ENCODE peak calls at places on chromosomes 7 and 10, in four cellular contexts. N is GM12878, T is K562, Y is HepG2. X is an unnamed sample.

GRCh38 chr10:13222151-13222550 is 12.0 kb downstream of the UCMA start:
- DNase-seq in N (no peak), T (no peak), Y (no peak), X (no peak)

GRCh38 chr7:31029674-31030073 is 22.4 kb upstream of the ADCYAP1R1 start:
- DNase-seq in Y (no peak), N (no peak), T (no peak), X (no peak)

GRCh38 chr7:98946389-98946788 is 68.1 kb downstream of the TRRAP start:
- DNase-seq in N (no peak), T (no peak), Y (no peak), X (no peak)

GRCh38 chr10:93749218-93749799 is 8.4 kb upstream of the LGI1 start:
- DNase-seq in Y (no peak), N (no peak), T (no peak), X (no peak)

GRCh38 chr10:61643316-61643751 is 19.4 kb upstream of the CABCOCO1 start:
- DNase-seq in T (no peak), Y (no peak), N (no peak), X (no peak)

GRCh38 chr10:61000769-61001730 is 57.1 kb upstream of the RHOBTB1 start:
- DNase-seq in N (no peak), Y (peak), T (peak), X (peak)

GRCh38 chr10:58782876-58783859 is 270.5 kb downstream of the BICC1 start:
- DNase-seq in Y (no peak), N (no peak), T (no peak), X (no peak)

GRCh38 chr10:32577448-32577847 is 131.5 kb downstream of the CCDC7 start:
- DNase-seq in T (no peak), Y (no peak), N (no peak), X (no peak)

GRCh38 chr10:125149278-125150047 is 10.9 kb downstream of the CTBP2 start:
- DNase-seq in N (no peak), T (no peak), Y (no peak), X (peak)

GRCh38 chr7:2622869-2623697 is 8.7 kb upstream of the TTYH3 start:
- DNase-seq in Y (peak), N (no peak), T (no peak), X (no peak)

GRCh38 chr10:68121862-68122261 is 12.6 kb downstream of the MYPN start:
- DNase-seq in Y (no peak), T (no peak), N (no peak), X (no peak)

GRCh38 chr10:88395677-88396076 is 187.4 kb downstream of the RNLS start:
- DNase-seq in N (no peak), Y (no peak), T (no peak), X (no peak)
- TF ChIP-seq CHD4 in N (no peak), Y (no peak), T (no peak), X (no peak)

GRCh38 chr7:22670422-22670815 is 56.6 kb upstream of the IL6 start:
- DNase-seq in N (no peak), T (no peak), Y (no peak), X (no peak)

GRCh38 chr7:22667187-22667561 is 59.8 kb upstream of the IL6 start:
- DNase-seq in Y (no peak), N (no peak), T (no peak), X (no peak)

GRCh38 chr7:22667562-22668239 is 59.3 kb upstream of the IL6 start:
- DNase-seq in N (no peak), T (no peak), Y (no peak), X (peak)

GRCh38 chr7:22669692-22670421 is 57.1 kb upstream of the IL6 start:
- DNase-seq in N (no peak), T (no peak), Y (no peak), X (no peak)

GRCh38 chr7:22668971-22669401 is 58.0 kb upstream of the IL6 start:
- DNase-seq in T (no peak), Y (no peak), N (no peak), X (no peak)
- TF ChIP-seq BHLHE40 in T (no peak), Y (no peak), N (no peak), X (no peak)

DNA sequence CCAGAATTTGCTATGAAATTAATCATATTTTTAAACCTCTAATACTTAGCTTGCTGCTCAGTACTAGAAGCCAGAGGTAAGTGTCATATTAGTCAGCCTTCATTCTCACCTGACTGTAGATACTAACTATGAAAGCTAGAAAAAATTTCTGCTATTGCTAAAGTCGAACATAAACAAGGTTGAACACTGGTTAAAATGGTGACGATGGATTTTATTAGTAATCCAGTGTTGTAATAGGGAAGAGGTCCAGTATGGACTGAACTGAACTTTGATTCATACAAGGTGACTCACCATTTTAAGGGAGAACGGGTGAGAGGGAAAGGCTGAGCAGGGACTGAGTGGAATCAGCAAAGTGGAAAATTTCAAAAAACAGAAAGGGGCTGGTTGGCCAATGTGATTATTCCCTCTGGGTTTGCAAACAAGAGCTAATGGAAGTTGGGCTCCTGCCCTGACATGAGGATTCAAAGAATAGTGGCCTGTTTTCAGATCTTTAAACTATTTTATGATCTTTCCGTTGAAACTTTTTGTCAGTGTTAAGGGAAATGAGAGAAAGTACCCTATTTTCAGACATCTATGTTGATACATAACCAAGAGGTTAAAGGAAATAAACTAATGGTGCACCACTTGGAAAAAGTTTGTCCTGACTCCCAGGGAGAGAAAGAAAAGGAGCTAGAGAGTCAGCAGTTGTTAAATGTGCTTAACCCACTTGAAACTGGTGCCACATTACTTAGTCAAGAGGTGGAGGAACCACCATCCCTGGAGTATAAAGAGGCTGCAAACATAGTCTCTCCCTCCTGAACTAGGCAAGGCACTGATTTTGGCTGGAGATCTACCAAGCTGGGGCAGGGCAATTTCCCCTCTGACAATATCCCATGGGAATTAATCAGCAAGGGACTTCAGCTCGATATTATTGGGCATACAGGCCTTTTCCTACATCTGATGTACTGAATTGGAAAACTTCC is 15.3 kb upstream of the AKR1C1 start:
- DNase-seq in Y (peak), N (no peak), T (no peak), X (peak)
- TF ChIP-seq CHD4 in Y (peak), N (no peak), T (no peak), X (no peak)

DNA sequence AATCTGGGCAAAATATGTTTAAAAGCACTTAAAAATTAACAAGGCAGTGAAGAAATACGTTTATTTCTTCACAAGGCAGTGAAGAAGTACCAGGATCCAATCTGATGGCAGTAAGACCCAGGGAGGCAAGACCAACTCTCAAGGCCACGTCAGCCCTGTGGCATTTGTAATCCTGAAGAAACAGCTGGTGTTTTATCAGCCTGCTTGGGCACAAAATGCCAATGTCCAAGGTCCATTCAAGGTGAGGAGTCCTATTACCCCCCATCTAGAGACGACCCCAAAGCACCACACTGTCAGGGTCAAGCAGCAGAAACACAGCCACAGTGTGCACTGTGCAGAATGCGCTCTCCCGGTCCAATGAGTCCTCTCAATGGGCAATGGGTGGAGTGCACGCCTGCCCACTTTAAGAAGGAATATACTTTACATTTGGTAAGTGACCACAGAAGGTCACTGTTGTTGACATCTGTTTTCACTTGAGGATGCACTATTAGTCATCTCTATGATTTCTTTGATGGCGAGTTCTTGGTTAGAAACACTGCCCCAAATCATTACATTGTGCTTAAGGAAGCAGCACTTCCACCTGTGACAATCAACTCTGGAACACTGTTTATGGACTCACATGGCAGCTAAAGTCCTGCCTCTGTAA is 12.8 kb downstream of the CPXM2 start:
- DNase-seq in Y (no peak), T (no peak), N (no peak), X (no peak)
- TF ChIP-seq BHLHE40 in Y (no peak), T (no peak), N (no peak), X (no peak)

GRCh38 chr7:15399446-15399845 is 162.4 kb downstream of the AGMO start:
- DNase-seq in Y (no peak), T (no peak), N (no peak), X (no peak)
- TF ChIP-seq CHD4 in Y (no peak), T (no peak), N (no peak), X (no peak)

GRCh38 chr7:100675581-100676350 is 2.2 kb downstream of the GNB2 start:
- DNase-seq in T (peak), Y (no peak), N (peak), X (no peak)

GRCh38 chr7:100671353-100672327 is 1.9 kb upstream of the GNB2 start:
- DNase-seq in N (no peak), Y (no peak), T (no peak), X (no peak)

GRCh38 chr7:100674441-100675407 is 1.2 kb downstream of the GNB2 start:
- DNase-seq in Y (no peak), N (no peak), T (no peak), X (no peak)

GRCh38 chr7:100673302-100673941 is at the start of gene GNB2:
- DNase-seq in Y (peak), T (peak), N (peak), X (peak)

DNA sequence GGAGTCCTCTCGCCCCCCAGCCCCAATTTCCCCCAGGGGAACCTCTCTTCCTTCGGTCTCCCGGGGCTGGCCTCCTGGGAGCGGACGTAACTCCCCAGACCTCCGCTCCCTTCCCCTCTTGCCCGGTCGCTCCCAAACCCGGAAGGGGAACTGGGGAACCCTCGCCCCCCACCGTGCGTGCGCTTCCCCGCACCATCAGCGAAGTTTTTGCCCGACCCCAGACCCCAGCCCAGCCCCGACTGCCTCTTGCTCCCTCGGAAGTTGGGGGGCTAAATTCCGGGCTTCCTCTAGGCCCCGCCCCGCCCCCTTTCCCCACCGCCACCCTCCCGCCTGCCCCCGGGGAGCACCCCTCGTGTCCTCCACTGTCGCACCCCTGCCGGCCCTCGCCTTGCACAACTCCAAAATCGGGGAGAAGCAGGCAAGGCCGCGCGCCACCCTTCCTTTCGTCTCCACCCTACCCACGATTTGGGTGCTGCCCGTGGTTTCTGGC is 447 bp downstream of the GNB2 start:
- DNase-seq in Y (no peak), N (no peak), T (peak), X (no peak)
- TF ChIP-seq BHLHE40 in Y (no peak), N (no peak), T (no peak), X (no peak)

GRCh38 chr10:21242915-21243314 is 282.6 kb downstream of the SKIDA1 start:
- DNase-seq in Y (no peak), N (no peak), T (no peak), X (no peak)

GRCh38 chr10:21234761-21235160 is 290.7 kb downstream of the SKIDA1 start:
- DNase-seq in Y (no peak), T (no peak), N (no peak), X (no peak)

GRCh38 chr10:21243748-21244257 is 281.7 kb downstream of the SKIDA1 start:
- DNase-seq in Y (no peak), T (no peak), N (no peak), X (no peak)

GRCh38 chr10:21238044-21238443 is 287.4 kb downstream of the SKIDA1 start:
- DNase-seq in T (no peak), Y (no peak), N (no peak), X (no peak)

GRCh38 chr10:21238717-21239116 is 286.8 kb downstream of the SKIDA1 start:
- DNase-seq in Y (no peak), T (no peak), N (no peak), X (peak)
- TF ChIP-seq CHD4 in Y (no peak), T (no peak), N (no peak), X (no peak)

GRCh38 chr7:70696139-70696782 is 435.7 kb upstream of the GALNT17 start:
- DNase-seq in T (no peak), Y (no peak), N (no peak), X (peak)
- TF ChIP-seq BHLHE40 in T (no peak), Y (no peak), N (no peak), X (no peak)

GRCh38 chr7:101121996-101122932 is 4.6 kb upstream of the SERPINE1 start:
- DNase-seq in N (no peak), Y (peak), T (no peak), X (peak)
- TF ChIP-seq CHD4 in N (no peak), Y (no peak), T (no peak), X (no peak)

DNA sequence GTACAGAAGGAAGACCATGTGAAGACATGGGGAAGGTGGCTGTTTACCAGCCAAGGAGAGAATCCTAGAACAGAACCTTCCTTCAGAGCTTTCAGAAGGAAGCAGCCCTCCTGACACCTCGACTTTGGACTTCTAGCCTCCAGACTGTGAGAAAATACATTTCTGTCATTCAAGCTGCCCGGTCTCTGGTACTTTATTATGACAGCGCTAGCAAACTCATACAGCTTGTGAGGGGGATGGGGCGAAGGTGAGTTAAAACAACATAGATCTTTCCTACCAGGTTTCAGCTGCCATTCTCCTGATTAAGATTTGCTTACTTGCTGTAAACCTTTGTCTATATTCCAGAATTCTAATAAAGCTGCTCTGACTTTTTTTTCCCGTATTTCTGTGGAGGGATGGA is 14.9 kb upstream of the ZNF248 start:
- DNase-seq in Y (no peak), N (no peak), T (no peak), X (no peak)
- TF ChIP-seq BHLHE40 in Y (no peak), N (no peak), T (no peak), X (no peak)

X was measured in A549.